ENCODE peak calls at places on chromosomes 1 and 21, in ten cellular contexts. C, J, Y, K, A, U, V, S, G and W are unnamed samples.

GRCh38 chr1:235430991-235431390 is 63.8 kb downstream of the TBCE start:
- DNase-seq in C (no peak), J (no peak), Y (no peak), K (no peak), A (no peak), U (no peak), V (no peak), S (no peak), G (peak; percentile 29), W (no peak)

GRCh38 chr1:42831273-42831672 is 14.1 kb upstream of the SVBP start:
- DNase-seq in C (no peak), J (no peak), Y (no peak), K (no peak), A (no peak), U (no peak), V (no peak), S (no peak), G (no peak), W (no peak)

GRCh38 chr1:2443285-2444137 is 31.1 kb upstream of the PEX10 start:
- DNase-seq in C (no peak), J (no peak), Y (no peak), K (peak; percentile 38), A (no peak), U (no peak), V (no peak), S (no peak), G (no peak), W (no peak)

GRCh38 chr1:244205171-244205570 is 154.1 kb downstream of the ZBTB18 start:
- DNase-seq in C (no peak), J (no peak), Y (no peak), K (no peak), A (no peak), U (no peak), V (no peak), S (no peak), G (no peak), W (no peak)

GRCh38 chr1:153100241-153100640 is 5.9 kb upstream of the SPRR2E start:
- DNase-seq in C (peak; percentile 97), J (no peak), Y (no peak), K (no peak), A (no peak), U (no peak), V (no peak), S (peak; percentile 98), G (peak; percentile 63), W (peak; percentile 80)

GRCh38 chr1:70459502-70460225 is 48.6 kb downstream of the CTH start:
- DNase-seq in C (peak; percentile 56), J (no peak), Y (no peak), K (peak; percentile 19), A (no peak), U (no peak), V (no peak), S (peak; percentile 71), G (no peak), W (no peak)

GRCh38 chr1:203996126-203996525 is 76.8 kb upstream of the SOX13 start:
- DNase-seq in C (peak; percentile 19), J (no peak), Y (no peak), K (no peak), A (no peak), U (no peak), V (no peak), S (no peak), G (no peak), W (peak; percentile 7)

GRCh38 chr1:110440877-110441276 is 10.1 kb upstream of the PROK1 start:
- DNase-seq in C (peak; percentile 32), J (peak; percentile 77), Y (no peak), K (no peak), A (no peak), U (no peak), V (no peak), S (no peak), G (no peak), W (peak; percentile 43)

GRCh38 chr1:12057382-12057781 is 5.7 kb upstream of the TNFRSF8 start:
- DNase-seq in C (peak; percentile 18), J (no peak), Y (no peak), K (no peak), A (no peak), U (no peak), V (peak; percentile 61), S (peak; percentile 29), G (no peak), W (no peak)

GRCh38 chr1:38329644-38330043 is 283.1 kb upstream of the POU3F1 start:
- DNase-seq in C (no peak), J (no peak), Y (no peak), K (no peak), A (no peak), U (no peak), V (no peak), S (no peak), G (no peak), W (no peak)

GRCh38 chr1:27816921-27817630 is 13.5 kb upstream of the PPP1R8 start:
- DNase-seq in C (no peak), J (no peak), Y (no peak), K (no peak), A (peak; percentile 26), U (no peak), V (no peak), S (no peak), G (no peak), W (no peak)

GRCh38 chr1:151371744-151372410 is 628 bp downstream of the SELENBP1 start:
- DNase-seq in C (peak; percentile 84), J (peak; percentile 42), Y (no peak), K (peak; percentile 58), A (peak; percentile 49), U (peak; percentile 69), V (no peak), S (no peak), G (peak; percentile 78), W (peak; percentile 24)

GRCh38 chr1:74502432-74502831 is 10.0 kb downstream of the LRRC53 start:
- DNase-seq in C (peak; percentile 69), J (no peak), Y (no peak), K (no peak), A (peak; percentile 14), U (no peak), V (peak; percentile 12), S (peak; percentile 38), G (peak; percentile 34), W (no peak)

GRCh38 chr1:222817529-222817928 is 2.7 kb downstream of the DISP1 start:
- DNase-seq in C (peak; percentile 98), J (no peak), Y (no peak), K (no peak), A (no peak), U (peak; percentile 32), V (peak; percentile 42), S (peak; percentile 94), G (peak; percentile 76), W (no peak)

GRCh38 chr1:62337785-62338631 is 18.8 kb upstream of the KANK4 start:
- DNase-seq in C (no peak), J (no peak), Y (peak; percentile 53), K (no peak), A (peak; percentile 18), U (no peak), V (no peak), S (no peak), G (no peak), W (no peak)

GRCh38 chr21:26457817-26458216 is 115.3 kb downstream of the CYYR1 start:
- DNase-seq in C (peak; percentile 36), J (no peak), Y (no peak), K (no peak), A (no peak), U (no peak), V (no peak), S (no peak), G (no peak), W (no peak)

GRCh38 chr1:30452925-30453324 is 270.5 kb downstream of the MATN1 start:
- DNase-seq in C (no peak), J (no peak), Y (peak; percentile 21), K (no peak), A (no peak), U (no peak), V (no peak), S (no peak), G (no peak), W (no peak)

GRCh38 chr1:54798769-54799641 is 2.1 kb downstream of the TTC22 start:
- DNase-seq in C (peak; percentile 92), J (peak; percentile 43), Y (peak; percentile 51), K (no peak), A (no peak), U (no peak), V (peak; percentile 79), S (peak; percentile 85), G (no peak), W (peak; percentile 41)

GRCh38 chr1:185786524-185786923 is 52.3 kb downstream of the HMCN1 start:
- DNase-seq in C (no peak), J (no peak), Y (no peak), K (no peak), A (no peak), U (no peak), V (no peak), S (no peak), G (no peak), W (no peak)

GRCh38 chr1:155001688-155002474 is 721 bp upstream of the ZBTB7B start:
- DNase-seq in C (peak; percentile 100), J (peak; percentile 100), Y (peak; percentile 100), K (peak; percentile 100), A (peak; percentile 100), U (peak; percentile 100), V (peak; percentile 99), S (peak; percentile 99), G (peak; percentile 99), W (peak; percentile 100)
- TF ChIP-seq CTCF in C (peak; percentile 34), J (peak; percentile 1), Y (peak; percentile 6), K (peak; percentile 58), A (peak; percentile 32), U (peak; percentile 61), V (peak; percentile 51), S (no peak), G (peak; percentile 63), W (peak; percentile 40)

GRCh38 chr1:172778461-172779455 is 119.9 kb downstream of the FASLG start:
- DNase-seq in C (peak; percentile 14), J (no peak), Y (no peak), K (no peak), A (no peak), U (no peak), V (peak; percentile 28), S (no peak), G (no peak), W (no peak)
- TF ChIP-seq CTCF in C (peak; percentile 10), J (no peak), Y (peak; percentile 32), K (peak; percentile 48), A (no peak), U (no peak), V (peak; percentile 48), S (peak; percentile 16), G (no peak), W (no peak)

DNA sequence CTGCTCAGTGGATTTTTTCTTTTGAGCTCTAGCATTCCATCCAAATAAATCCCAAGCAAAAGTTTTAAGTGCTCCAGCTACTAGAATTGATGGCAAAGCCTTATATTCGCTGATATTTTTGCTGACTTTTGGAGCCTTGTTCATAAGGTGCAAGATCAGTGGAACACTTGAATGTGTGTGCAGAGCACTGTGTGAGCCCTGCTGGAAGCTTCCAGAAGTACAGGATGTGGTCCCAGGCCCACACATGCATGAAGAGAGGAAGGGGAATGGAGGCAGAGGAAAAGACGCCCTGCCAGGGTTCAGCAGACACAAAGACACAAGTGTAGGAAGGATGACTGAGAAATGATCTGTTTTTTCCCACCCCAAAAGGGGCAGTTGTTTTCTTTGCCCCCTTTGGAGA is 169.4 kb downstream of the KCNJ6 start:
- DNase-seq in C (no peak), J (no peak), Y (no peak), K (no peak), A (no peak), U (no peak), V (no peak), S (no peak), G (no peak), W (no peak)
- TF ChIP-seq CTCF in C (no peak), J (no peak), Y (no peak), K (no peak), A (no peak), U (no peak), V (no peak), S (no peak), G (no peak), W (no peak)

GRCh38 chr1:205672395-205672889 is 7.9 kb downstream of the SLC45A3 start:
- DNase-seq in C (no peak), J (no peak), Y (no peak), K (no peak), A (no peak), U (no peak), V (no peak), S (no peak), G (no peak), W (no peak)
- TF ChIP-seq CTCF in C (no peak), J (no peak), Y (no peak), K (no peak), A (no peak), U (no peak), V (no peak), S (no peak), G (no peak), W (no peak)